ENCODE peak calls at places on chromosomes 5 and 9, in four cellular contexts. One of them, this sample, is unnamed.

GRCh38 chr5:174323878-174324281 is 278.4 kb downstream of the NSG2 start:
- DNase-seq in anterior cingulate cortex: no peak
- DNase-seq in stimulated activated CD4-positive, alpha-beta T cell treated with anti-CD3 and anti-CD28 coated beads, TNF-alpha, amount 100 ng/mL, for 24 hours: peak
- DNase-seq in choroid plexus epithelial cell: peak
- DNase-seq in this sample: peak

GRCh38 chr5:1912951-1913565 is 30.3 kb upstream of the IRX4 start:
- DNase-seq in choroid plexus epithelial cell: no peak
- DNase-seq in stimulated activated CD4-positive, alpha-beta T cell treated with anti-CD3 and anti-CD28 coated beads, TNF-alpha, amount 100 ng/mL, for 24 hours: no peak
- DNase-seq in anterior cingulate cortex: no peak
- DNase-seq in this sample: no peak

GRCh38 chr9:138058181-138058580 is 180.6 kb downstream of the CACNA1B start:
- DNase-seq in anterior cingulate cortex: no peak
- DNase-seq in choroid plexus epithelial cell: no peak
- DNase-seq in stimulated activated CD4-positive, alpha-beta T cell treated with anti-CD3 and anti-CD28 coated beads, TNF-alpha, amount 100 ng/mL, for 24 hours: no peak
- DNase-seq in this sample: no peak

GRCh38 chr9:31608413-31608812 is 776.0 kb upstream of the ACO1 start:
- DNase-seq in choroid plexus epithelial cell: peak
- DNase-seq in anterior cingulate cortex: no peak
- DNase-seq in stimulated activated CD4-positive, alpha-beta T cell treated with anti-CD3 and anti-CD28 coated beads, TNF-alpha, amount 100 ng/mL, for 24 hours: no peak
- DNase-seq in this sample: peak

GRCh38 chr9:93940951-93941350 is 14.2 kb downstream of the BARX1 start:
- DNase-seq in anterior cingulate cortex: no peak
- DNase-seq in choroid plexus epithelial cell: no peak
- DNase-seq in stimulated activated CD4-positive, alpha-beta T cell treated with anti-CD3 and anti-CD28 coated beads, TNF-alpha, amount 100 ng/mL, for 24 hours: no peak
- DNase-seq in this sample: no peak

GRCh38 chr5:79858097-79858723 is 132.9 kb downstream of the MTX3 start:
- DNase-seq in anterior cingulate cortex: peak
- DNase-seq in choroid plexus epithelial cell: peak
- DNase-seq in stimulated activated CD4-positive, alpha-beta T cell treated with anti-CD3 and anti-CD28 coated beads, TNF-alpha, amount 100 ng/mL, for 24 hours: peak
- DNase-seq in this sample: peak

GRCh38 chr5:133742370-133743036 is 130.2 kb upstream of the FSTL4 start:
- DNase-seq in stimulated activated CD4-positive, alpha-beta T cell treated with anti-CD3 and anti-CD28 coated beads, TNF-alpha, amount 100 ng/mL, for 24 hours: no peak
- DNase-seq in anterior cingulate cortex: no peak
- DNase-seq in choroid plexus epithelial cell: no peak
- DNase-seq in this sample: no peak

GRCh38 chr5:151491059-151491458 is 43.7 kb downstream of the SLC36A1 start:
- DNase-seq in stimulated activated CD4-positive, alpha-beta T cell treated with anti-CD3 and anti-CD28 coated beads, TNF-alpha, amount 100 ng/mL, for 24 hours: no peak
- DNase-seq in choroid plexus epithelial cell: no peak
- DNase-seq in anterior cingulate cortex: no peak
- DNase-seq in this sample: no peak

GRCh38 chr5:172714491-172715420 is 56.2 kb downstream of the DUSP1 start:
- DNase-seq in anterior cingulate cortex: peak
- DNase-seq in stimulated activated CD4-positive, alpha-beta T cell treated with anti-CD3 and anti-CD28 coated beads, TNF-alpha, amount 100 ng/mL, for 24 hours: peak
- DNase-seq in choroid plexus epithelial cell: peak
- DNase-seq in this sample: peak

This sample was measured in fibroblast of pulmonary artery.